ENCODE peak calls at places on chromosomes 3 and 15, in seven cellular contexts. C is iPS DF 6.9, E is SJSA1, Y is GM12878, G is BE2C, V is heart right ventricle, Z is IMR-90. M is an unnamed sample.

GRCh38 chr15:87877114-87877810 is 379.3 kb downstream of the NTRK3 start:
- DNase-seq in C (no peak), Y (no peak), V (peak; percentile 34), Z (peak; percentile 93), G (peak; percentile 76), E (peak; percentile 71), M (peak; percentile 80)

GRCh38 chr3:34212175-34212574 is 413.7 kb downstream of the PDCD6IP start:
- DNase-seq in Y (no peak), V (no peak), G (no peak), C (no peak), Z (no peak), E (no peak), M (no peak)

GRCh38 chr15:56052389-56053045 is 59.1 kb upstream of the NEDD4 start:
- DNase-seq in C (no peak), V (no peak), Y (no peak), E (peak; percentile 39), G (no peak), Z (peak; percentile 68), M (no peak)

GRCh38 chr3:9398715-9399708 is 1.6 kb downstream of the SETD5 start:
- DNase-seq in Y (no peak), E (no peak), C (no peak), V (no peak), Z (peak; percentile 66), G (no peak), M (peak; percentile 64)

GRCh38 chr3:188153498-188153948 is 434 bp upstream of the LPP start:
- DNase-seq in G (peak; percentile 65), C (peak; percentile 57), E (peak; percentile 93), V (peak; percentile 82), Y (no peak), Z (peak; percentile 97), M (peak; percentile 5)

GRCh38 chr3:153970735-153971347 is 150.3 kb upstream of the ARHGEF26 start:
- DNase-seq in C (no peak), V (no peak), Y (no peak), E (no peak), Z (peak; percentile 34), G (no peak), M (peak; percentile 22)

GRCh38 chr3:190003730-190004129 is 117.0 kb downstream of the P3H2 start:
- DNase-seq in V (no peak), Z (peak; percentile 75), E (peak; percentile 94), C (no peak), Y (no peak), G (no peak), M (no peak)

GRCh38 chr3:55721716-55722484 is 234.8 kb upstream of the WNT5A start:
- DNase-seq in C (no peak), E (peak; percentile 30), V (no peak), G (no peak), Y (no peak), Z (peak; percentile 51), M (peak; percentile 40)

GRCh38 chr15:66795851-66796250 is 93.8 kb downstream of the SMAD6 start:
- DNase-seq in E (no peak), Y (no peak), V (no peak), C (no peak), Z (no peak), G (no peak), M (no peak)

GRCh38 chr3:87507753-87508152 is 231.4 kb upstream of the POU1F1 start:
- DNase-seq in G (no peak), Y (no peak), V (no peak), C (no peak), Z (no peak), E (no peak), M (no peak)

GRCh38 chr3:124765197-124765596 is 34.9 kb downstream of the UMPS start:
- DNase-seq in C (no peak), Y (no peak), E (no peak), V (no peak), Z (no peak), G (no peak), M (no peak)

GRCh38 chr15:91855684-91856553 is 2.4 kb downstream of the SLCO3A1 start:
- DNase-seq in Z (no peak), G (peak; percentile 47), V (no peak), C (peak; percentile 54), Y (peak; percentile 33), E (no peak), M (peak; percentile 67)

GRCh38 chr15:39269352-39269751 is 311.5 kb upstream of the THBS1 start:
- DNase-seq in C (no peak), E (no peak), Z (no peak), V (no peak), G (no peak), Y (no peak), M (peak; percentile 81)

GRCh38 chr15:94815110-94815726 is 583.9 kb downstream of the MCTP2 start:
- DNase-seq in C (no peak), E (no peak), Z (no peak), V (no peak), Y (no peak), G (no peak), M (no peak)

GRCh38 chr3:132979606-132980005 is 58.6 kb upstream of the TMEM108 start:
- DNase-seq in Y (no peak), C (no peak), E (no peak), V (no peak), Z (no peak), G (no peak), M (no peak)

GRCh38 chr3:150653110-150653561 is 50.0 kb downstream of the SELENOT start:
- DNase-seq in Z (no peak), E (no peak), Y (peak; percentile 13), C (no peak), G (no peak), V (no peak), M (no peak)

GRCh38 chr3:65004316-65004715 is 316.5 kb upstream of the ADAMTS9 start:
- DNase-seq in Y (no peak), Z (no peak), E (no peak), G (no peak), V (no peak), C (no peak), M (no peak)

GRCh38 chr15:84081391-84082168 is 154.0 kb upstream of the GOLGA6L4 start:
- DNase-seq in Z (no peak), C (no peak), V (no peak), G (no peak), E (no peak), Y (no peak), M (no peak)

GRCh38 chr3:14511623-14511965 is 28.5 kb downstream of the GRIP2 start:
- DNase-seq in C (no peak), Y (no peak), Z (no peak), G (peak; percentile 24), V (no peak), E (no peak), M (no peak)

GRCh38 chr15:39801641-39802309 is 19.1 kb upstream of the FSIP1 start:
- DNase-seq in Z (no peak), V (no peak), C (no peak), E (no peak), G (peak; percentile 51), Y (no peak), M (peak; percentile 29)

GRCh38 chr15:25512957-25513356 is 74.1 kb upstream of the UBE3A start:
- DNase-seq in Y (no peak), C (no peak), E (no peak), G (no peak), V (no peak), Z (no peak), M (no peak)

GRCh38 chr3:146160233-146160963 is 586 bp downstream of the PLOD2 start:
- DNase-seq in Y (no peak), V (peak; percentile 76), Z (peak; percentile 79), E (peak; percentile 85), G (peak; percentile 7), C (peak; percentile 67), M (peak; percentile 85)

GRCh38 chr3:146157325-146158060 is 3.5 kb downstream of the PLOD2 start:
- DNase-seq in V (no peak), Y (no peak), C (no peak), Z (no peak), E (no peak), G (no peak), M (no peak)

GRCh38 chr3:146160964-146161724 is at the start of gene PLOD2:
- DNase-seq in Y (no peak), G (peak; percentile 43), Z (peak; percentile 92), E (peak; percentile 86), V (peak; percentile 72), C (no peak), M (peak; percentile 90)

GRCh38 chr3:146159616-146160232 is 1.3 kb downstream of the PLOD2 start:
- DNase-seq in Y (no peak), Z (no peak), E (no peak), V (no peak), C (no peak), G (no peak), M (peak; percentile 44)

DNA sequence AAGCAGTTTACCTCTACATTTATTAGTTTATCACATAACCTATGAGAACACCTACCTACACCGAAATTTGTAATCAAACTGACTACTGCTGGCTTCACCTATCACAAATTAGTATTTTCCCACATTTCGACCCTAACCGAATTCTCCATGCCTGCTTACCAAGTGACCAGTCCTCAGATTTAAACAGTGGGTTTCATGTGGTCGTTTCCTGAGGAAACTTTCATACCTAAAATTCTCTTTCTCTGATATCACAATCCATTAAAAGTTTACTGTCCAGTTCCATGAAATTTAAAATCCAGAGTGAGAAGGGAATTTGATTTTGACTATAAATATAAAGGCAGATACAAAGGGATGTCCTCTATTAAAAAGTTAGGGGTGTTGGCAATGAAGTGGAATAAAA is 1.9 kb downstream of the PLOD2 start:
- DNase-seq in E (no peak), C (no peak), V (no peak), Y (no peak), Z (no peak), G (no peak), M (no peak)
- H3K4me3 ChIP-seq in E (peak overlapping the region; percentile 83), C (no peak overlapping the region), V (peak overlapping the region; percentile 82), Y (no peak overlapping the region), Z (peak overlapping the region; percentile 91), G (no peak overlapping the region), M (peak overlapping the region; percentile 84)

DNA sequence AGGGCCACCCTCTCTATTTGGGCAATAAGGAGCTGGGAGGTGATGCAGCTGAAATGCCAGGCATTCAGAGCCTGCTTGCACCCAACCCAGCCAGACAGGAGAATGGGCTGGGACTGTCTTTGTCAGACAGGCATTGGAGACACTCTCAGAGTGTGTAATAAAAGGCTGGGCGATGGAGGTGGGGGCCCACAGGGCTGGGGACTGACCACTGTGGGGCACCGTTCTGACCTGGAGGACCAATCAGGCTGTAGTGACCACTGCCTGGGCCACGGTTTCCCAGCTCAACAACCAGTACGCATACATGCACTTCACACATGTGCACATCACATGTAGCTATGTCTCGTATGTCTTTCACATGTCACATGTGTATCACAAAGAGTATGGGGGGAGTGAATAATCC is 5.7 kb upstream of the IGDCC3 start:
- DNase-seq in E (no peak), Y (no peak), G (no peak), Z (no peak), V (no peak), C (no peak), M (no peak)
- H3K4me1 ChIP-seq in E (peaks cover 3% of the 10 kb centered on the region), Y (peaks cover 7% of the 10 kb centered on the region), G (peaks cover 27% of the 10 kb centered on the region), Z (peaks cover 2% of the 10 kb centered on the region), V (peaks cover 7% of the 10 kb centered on the region), C (peaks cover 5% of the 10 kb centered on the region), M (peaks cover 3% of the 10 kb centered on the region)

GRCh38 chr15:32898991-32899613 is 181.3 kb downstream of the GREM1 start:
- DNase-seq in C (peak; percentile 78), E (no peak), Y (no peak), G (peak; percentile 15), Z (no peak), V (no peak), M (peak; percentile 78)
- H3K4me3 ChIP-seq in C (no peak overlapping the region), E (no peak overlapping the region), Y (no peak overlapping the region), G (no peak overlapping the region), Z (no peak overlapping the region), V (no peak overlapping the region), M (no peak overlapping the region)

DNA sequence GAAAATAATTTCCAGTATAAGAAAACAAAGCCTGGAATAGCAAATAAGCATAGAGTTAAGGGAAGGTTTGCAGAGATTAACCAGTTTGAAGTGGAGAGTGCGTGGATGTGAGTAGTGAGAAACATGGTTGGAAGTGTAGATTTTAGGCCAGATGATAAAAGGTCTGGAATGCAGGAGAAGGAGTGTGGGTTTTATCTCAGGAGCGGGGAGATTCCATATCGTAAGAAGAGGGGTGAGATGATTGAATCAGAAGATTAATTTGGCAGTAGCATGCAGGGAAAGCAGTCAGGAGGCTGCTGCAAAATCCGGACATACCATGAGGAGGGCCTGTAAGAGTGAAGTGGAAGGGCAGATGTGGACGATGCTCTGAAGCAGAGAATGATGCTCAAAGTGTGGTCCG is 13.7 kb downstream of the PPARG start:
- DNase-seq in G (no peak), C (no peak), E (no peak), V (no peak), Z (peak; percentile 47), Y (no peak), M (no peak)
- H3K4me1 ChIP-seq in G (no peaks in the 10 kb centered on the region), C (no peaks in the 10 kb centered on the region), E (no peaks in the 10 kb centered on the region), V (no peaks in the 10 kb centered on the region), Z (peaks cover 4% of the 10 kb centered on the region), Y (no peaks in the 10 kb centered on the region), M (no peaks in the 10 kb centered on the region)